ENCODE peak calls at places on chromosome 5, in ten cellular contexts. Y is astrocyte of the spinal cord; F is GM12865; E is astrocyte; T is CD8-positive, alpha-beta T cell; J is endothelial cell; L is uterus; U is left ventricle myocardium inferior; H is retinal pigment epithelial cell; X is nephron progenitor cell. R is an unnamed sample.

GRCh38 chr5:132496631-132497487 is 6.3 kb upstream of the IRF1 start:
- DNase-seq in T (no peak), L (peak), F (peak), H (peak), Y (peak), X (peak), J (peak), U (peak), E (peak), R (peak)

GRCh38 chr5:27129926-27130325 is 91.5 kb upstream of the CDH9 start:
- DNase-seq in H (no peak), L (no peak), U (no peak), F (no peak), J (no peak), Y (no peak), X (no peak), T (no peak), E (no peak), R (no peak)

GRCh38 chr5:81544351-81545001 is 150.5 kb upstream of the ACOT12 start:
- DNase-seq in F (no peak), X (no peak), T (no peak), H (no peak), L (no peak), Y (no peak), J (no peak), E (peak), U (no peak), R (no peak)

GRCh38 chr5:38640012-38640395 is 83.6 kb upstream of the LIFR start:
- DNase-seq in L (no peak), X (no peak), J (no peak), U (no peak), T (no peak), Y (peak), E (peak), F (no peak), H (no peak), R (no peak)

GRCh38 chr5:114419941-114420340 is 58.1 kb downstream of the KCNN2 start:
- DNase-seq in Y (peak), L (no peak), H (no peak), X (no peak), U (no peak), J (no peak), E (no peak), T (no peak), F (no peak), R (no peak)

GRCh38 chr5:72619251-72619650 is 112.0 kb upstream of the ZNF366 start:
- DNase-seq in Y (no peak), E (no peak), L (no peak), T (no peak), X (no peak), F (no peak), J (no peak), H (no peak), U (no peak), R (no peak)

GRCh38 chr5:139962445-139962844 is 80.7 kb downstream of the NRG2 start:
- DNase-seq in X (no peak), T (no peak), L (no peak), F (no peak), Y (no peak), E (no peak), J (no peak), H (no peak), U (no peak), R (no peak)

GRCh38 chr5:97644896-97645295 is 461.8 kb upstream of the RIOK2 start:
- DNase-seq in E (no peak), L (no peak), X (no peak), U (no peak), F (no peak), J (no peak), Y (no peak), T (no peak), H (no peak), R (no peak)

GRCh38 chr5:34044950-34045525 is 2.0 kb upstream of the C1QTNF3 start:
- DNase-seq in E (no peak), T (no peak), Y (no peak), F (no peak), L (no peak), H (no peak), J (no peak), X (no peak), U (no peak), R (no peak)

GRCh38 chr5:179300834-179301233 is 44.4 kb downstream of the ADAMTS2 start:
- DNase-seq in Y (no peak), E (no peak), X (no peak), F (no peak), L (peak), H (no peak), J (no peak), U (peak), T (no peak), R (no peak)

GRCh38 chr5:175690586-175690985 is 32.7 kb downstream of the HRH2 start:
- DNase-seq in U (no peak), J (no peak), T (no peak), H (no peak), X (no peak), Y (no peak), L (no peak), F (no peak), E (no peak), R (no peak)

GRCh38 chr5:175657593-175658271 is at the start of gene HRH2:
- DNase-seq in U (peak), Y (no peak), J (peak), T (peak), F (no peak), H (no peak), L (no peak), X (peak), E (peak), R (peak)

GRCh38 chr5:180142008-180142803 is 66.8 kb downstream of the RASGEF1C start:
- DNase-seq in H (no peak), E (no peak), L (no peak), T (no peak), F (no peak), U (no peak), X (no peak), J (peak), Y (no peak), R (no peak)

GRCh38 chr5:145775893-145776444 is 59.2 kb downstream of the PRELID2 start:
- DNase-seq in J (no peak), H (peak), X (no peak), Y (peak), L (no peak), U (no peak), F (no peak), T (no peak), E (peak), R (no peak)

GRCh38 chr5:140214831-140215230 is 39.8 kb downstream of the CYSTM1 start:
- DNase-seq in Y (peak), T (no peak), L (no peak), X (no peak), U (no peak), E (peak), J (no peak), H (no peak), F (peak), R (no peak)

DNA sequence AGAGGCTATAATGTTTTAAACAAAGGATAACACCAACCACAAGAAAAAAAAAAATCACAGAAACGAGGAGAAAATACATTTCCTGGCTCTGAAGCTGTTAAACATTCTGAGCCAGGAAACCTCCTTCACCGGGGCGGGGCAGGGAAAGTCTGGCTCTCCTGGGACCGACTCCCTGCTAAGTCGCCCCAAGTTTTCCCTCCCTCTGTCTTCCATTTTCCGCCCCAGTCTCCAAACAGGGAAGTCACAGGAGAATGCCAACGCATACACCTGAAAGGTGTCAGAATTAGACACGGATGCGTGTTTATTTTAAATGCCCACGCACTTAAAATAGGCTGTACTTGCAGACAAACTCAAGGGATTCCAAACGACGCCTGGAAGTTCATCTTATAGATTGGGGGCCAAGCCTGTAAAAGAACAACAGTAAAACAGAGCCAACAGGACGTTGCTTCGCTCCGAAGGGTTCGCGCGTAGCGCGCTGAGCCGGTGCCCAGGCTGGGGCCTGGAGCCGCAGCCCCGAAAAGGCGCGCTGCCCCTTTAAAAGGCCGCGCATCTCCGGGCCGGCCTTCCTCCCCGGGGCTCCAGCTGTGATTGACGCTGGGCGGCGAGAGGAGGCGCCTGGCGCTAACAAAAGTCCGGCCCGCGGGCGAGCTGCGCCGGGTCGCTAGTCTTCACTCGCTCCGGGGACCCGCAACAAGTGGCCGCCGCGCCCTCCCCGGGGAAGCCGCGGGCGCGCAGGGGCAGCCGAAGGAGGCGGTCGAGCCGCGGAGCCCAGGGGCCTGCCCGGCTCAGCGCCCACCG is at the start of gene FBXL7:
- DNase-seq in T (no peak), J (peak), X (peak), U (peak), H (no peak), Y (peak), F (peak), E (peak), L (peak), R (peak)
- TF ChIP-seq CTCF in T (no peak), J (no peak), X (no peak), U (peak), H (peak), Y (peak), F (no peak), E (no peak), L (peak), R (peak)

DNA sequence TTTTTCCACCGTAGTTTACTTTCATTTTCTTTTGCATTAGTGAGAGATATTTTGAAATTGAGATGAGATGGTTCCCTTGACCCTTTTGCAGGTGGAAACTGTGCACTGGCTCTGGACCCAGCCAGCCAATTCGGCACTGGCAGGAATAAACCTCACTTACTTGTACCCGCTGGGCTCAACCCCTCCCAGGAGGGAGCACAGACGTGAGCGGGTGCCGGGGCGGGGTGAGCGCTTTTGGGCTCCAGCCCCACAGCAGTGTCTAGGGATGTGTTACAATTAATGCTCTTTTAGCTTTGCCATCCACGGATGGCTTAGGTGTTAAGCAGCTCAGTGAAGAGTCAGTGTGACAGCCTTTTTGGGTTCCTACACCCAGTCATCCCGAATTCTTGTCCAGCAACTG is 766.1 kb upstream of the CHD1 start:
- DNase-seq in F (no peak), U (no peak), Y (no peak), L (no peak), T (no peak), E (no peak), H (no peak), X (no peak), J (no peak), R (no peak)
- TF ChIP-seq CTCF in F (no peak), U (no peak), Y (no peak), L (no peak), T (no peak), E (no peak), H (no peak), X (no peak), J (no peak), R (no peak)

GRCh38 chr5:14871084-14871572 is 450 bp downstream of the ANKH start:
- DNase-seq in E (no peak), X (no peak), F (peak), U (peak), L (peak), Y (no peak), T (peak), J (no peak), H (no peak), R (peak)

GRCh38 chr5:14873093-14873492 is 1.5 kb upstream of the ANKH start:
- DNase-seq in L (no peak), F (no peak), Y (no peak), X (no peak), T (no peak), H (no peak), U (peak), E (no peak), J (no peak), R (no peak)

GRCh38 chr5:14873790-14874189 is 2.2 kb upstream of the ANKH start:
- DNase-seq in J (no peak), U (no peak), T (no peak), X (no peak), Y (no peak), F (no peak), L (no peak), H (no peak), E (no peak), R (no peak)

GRCh38 chr5:14871573-14872069 is at the start of gene ANKH:
- DNase-seq in T (peak), U (peak), Y (peak), H (peak), E (peak), L (peak), F (peak), J (peak), X (peak), R (peak)

DNA sequence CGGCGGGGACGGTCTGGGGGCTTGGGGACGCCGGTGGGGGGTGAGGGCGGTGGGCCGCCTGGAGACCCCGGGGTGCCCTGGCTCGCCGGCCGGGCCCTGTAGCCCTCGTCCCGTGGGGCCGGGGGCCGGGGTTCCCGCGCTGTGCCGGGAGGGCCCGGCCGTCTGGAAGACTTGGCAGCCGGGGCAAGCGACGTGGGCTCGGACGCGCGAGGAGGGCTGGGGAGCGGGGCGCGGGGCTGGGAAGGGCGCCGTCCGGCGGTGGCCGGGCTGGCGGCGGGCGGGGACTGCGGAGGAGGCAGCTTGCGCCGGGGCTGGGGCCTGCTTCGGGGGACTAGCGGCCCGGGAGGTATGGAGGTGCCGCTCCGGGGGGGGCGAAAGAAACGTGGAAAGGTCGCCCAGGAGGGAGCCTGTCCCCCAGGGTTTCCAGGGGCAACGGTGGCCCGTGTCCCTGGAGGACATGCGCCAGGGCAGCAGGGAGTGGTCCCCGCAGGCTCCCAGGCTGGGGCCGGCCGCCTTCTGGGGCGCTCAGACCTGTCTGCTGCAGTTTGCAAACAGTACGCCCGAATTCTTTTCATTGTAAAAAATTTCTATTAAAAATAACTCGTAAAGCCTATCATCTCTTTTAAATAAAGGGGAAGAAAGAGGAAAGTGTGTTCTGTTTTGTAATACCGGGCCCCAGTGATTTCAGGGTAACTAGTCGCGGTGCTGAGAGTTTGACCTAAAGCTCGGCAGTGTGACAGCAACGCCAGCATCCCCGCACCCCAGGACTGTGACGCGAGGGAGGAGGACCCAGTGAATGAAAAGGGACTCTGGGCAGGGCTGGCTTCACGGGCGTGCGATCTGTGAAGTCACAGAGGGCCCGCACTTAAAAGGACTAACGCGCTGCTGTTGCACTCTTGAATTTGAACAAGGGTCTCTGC is 752 bp upstream of the ANKH start:
- DNase-seq in T (peak), J (peak), F (peak), X (peak), Y (peak), E (no peak), L (peak), U (peak), H (no peak), R (peak)
- TF ChIP-seq CTCF in T (no peak), J (no peak), F (no peak), X (no peak), Y (peak), E (no peak), L (peak), U (peak), H (no peak), R (no peak)

GRCh38 chr5:174045470-174046025 is at the start of gene NSG2:
- DNase-seq in J (peak), F (peak), H (peak), X (peak), U (peak), Y (peak), T (no peak), L (peak), E (peak), R (peak)
- TF ChIP-seq CTCF in J (peak), F (peak), H (peak), X (peak), U (peak), Y (peak), T (no peak), L (no peak), E (peak), R (peak)

GRCh38 chr5:174585472-174585871 is 138.9 kb upstream of the MSX2 start:
- DNase-seq in X (no peak), J (no peak), L (no peak), Y (no peak), F (no peak), H (no peak), U (no peak), E (no peak), T (no peak), R (no peak)

GRCh38 chr5:174576042-174576441 is 148.3 kb upstream of the MSX2 start:
- DNase-seq in T (no peak), U (no peak), F (no peak), H (no peak), Y (no peak), J (no peak), L (no peak), X (no peak), E (no peak), R (no peak)

GRCh38 chr5:174583071-174583470 is 141.3 kb upstream of the MSX2 start:
- DNase-seq in L (no peak), J (no peak), T (no peak), U (no peak), Y (no peak), H (no peak), F (no peak), E (no peak), X (no peak), R (no peak)

DNA sequence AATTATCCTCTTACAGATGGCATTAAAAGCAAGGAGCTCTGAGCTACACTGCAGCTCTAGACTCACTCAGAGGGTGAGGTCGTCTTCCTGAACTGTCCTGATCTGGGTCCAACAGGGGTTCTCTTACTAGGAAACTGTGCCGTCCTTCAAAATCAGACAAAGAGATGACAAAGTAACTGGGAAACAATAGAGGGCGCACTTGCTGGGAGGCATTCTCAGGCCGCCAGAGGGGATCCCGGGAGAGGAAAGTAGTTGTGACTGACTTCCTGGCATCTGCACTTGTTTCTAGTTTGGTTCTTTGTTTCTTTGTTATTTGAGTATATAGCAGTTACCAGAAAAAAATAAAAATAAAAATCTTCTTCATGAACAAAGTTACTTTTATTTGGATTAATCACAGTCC is 142.9 kb upstream of the MSX2 start:
- DNase-seq in L (no peak), T (no peak), U (no peak), X (peak), Y (no peak), E (no peak), F (no peak), H (no peak), J (peak), R (peak)
- TF ChIP-seq CTCF in L (no peak), T (no peak), U (peak), X (peak), Y (peak), E (peak), F (no peak), H (peak), J (peak), R (peak)

GRCh38 chr5:121793791-121794190 is 57.9 kb upstream of the FTMT start:
- DNase-seq in J (no peak), E (no peak), T (no peak), F (no peak), U (no peak), X (no peak), L (no peak), H (no peak), Y (no peak), R (no peak)

GRCh38 chr5:121797677-121798518 is 53.8 kb upstream of the FTMT start:
- DNase-seq in F (no peak), H (no peak), L (no peak), T (no peak), E (no peak), J (no peak), Y (no peak), X (no peak), U (no peak), R (no peak)

DNA sequence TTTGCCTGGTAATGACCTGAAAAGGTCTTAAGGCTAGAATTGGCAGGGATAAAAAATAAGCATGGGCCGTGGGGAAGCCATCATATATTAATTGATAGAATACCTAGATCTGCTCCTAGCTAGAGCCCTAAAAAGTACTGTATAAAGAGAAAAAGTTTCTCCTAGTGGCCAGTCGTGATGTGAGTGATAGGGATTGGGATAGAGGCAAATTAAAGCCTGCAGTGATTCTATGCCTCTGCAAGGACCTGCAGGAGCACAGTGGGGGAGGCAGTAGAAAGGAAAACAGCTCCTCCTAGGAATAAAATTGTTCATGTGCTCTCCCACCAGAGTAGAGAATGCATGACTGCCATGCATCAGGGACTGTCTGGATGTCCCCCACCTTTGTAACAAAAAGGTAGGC is 56.2 kb upstream of the FTMT start:
- DNase-seq in T (no peak), E (no peak), Y (no peak), L (no peak), H (no peak), J (no peak), F (no peak), U (no peak), X (no peak), R (no peak)
- TF ChIP-seq CTCF in T (no peak), E (no peak), Y (no peak), L (no peak), H (no peak), J (no peak), F (no peak), U (no peak), X (no peak), R (no peak)

GRCh38 chr5:89728750-89729149 is 680.8 kb downstream of the CETN3 start:
- DNase-seq in F (no peak), L (peak), X (no peak), T (no peak), E (peak), Y (peak), J (no peak), U (peak), H (no peak), R (no peak)

GRCh38 chr5:89733772-89734171 is 675.8 kb downstream of the CETN3 start:
- DNase-seq in E (no peak), L (no peak), U (no peak), F (peak), H (no peak), T (no peak), Y (no peak), J (no peak), X (no peak), R (no peak)

GRCh38 chr5:89728134-89728533 is 681.4 kb downstream of the CETN3 start:
- DNase-seq in H (no peak), U (no peak), L (no peak), F (no peak), X (no peak), E (no peak), T (no peak), J (no peak), Y (no peak), R (no peak)

GRCh38 chr5:89735108-89735507 is 674.4 kb downstream of the CETN3 start:
- DNase-seq in L (no peak), Y (peak), H (peak), E (peak), X (no peak), T (no peak), J (no peak), F (no peak), U (no peak), R (no peak)

GRCh38 chr5:89729623-89730390 is 679.7 kb downstream of the CETN3 start:
- DNase-seq in J (no peak), U (no peak), E (peak), L (no peak), X (no peak), T (no peak), F (peak), Y (peak), H (no peak), R (no peak)
- TF ChIP-seq CTCF in J (no peak), U (no peak), E (no peak), L (no peak), X (no peak), T (no peak), F (no peak), Y (peak), H (no peak), R (no peak)

GRCh38 chr5:257148-257547 is 14.3 kb upstream of the PDCD6 start:
- DNase-seq in F (no peak), T (no peak), Y (no peak), H (no peak), L (no peak), E (no peak), J (no peak), X (no peak), U (no peak), R (no peak)

GRCh38 chr5:252546-252945 is 18.9 kb upstream of the PDCD6 start:
- DNase-seq in H (no peak), F (no peak), T (no peak), X (no peak), E (no peak), L (no peak), Y (no peak), J (no peak), U (no peak), R (no peak)
- TF ChIP-seq CTCF in H (no peak), F (no peak), T (no peak), X (no peak), E (no peak), L (no peak), Y (no peak), J (no peak), U (no peak), R (no peak)